ENCODE peak calls at places on chromosomes 11 and 22, in six cellular contexts. E is HFFc6, F is DMS 273 treated with DMSO at 0.1 percent for 48 hours, H is NCI-H1417 treated with DMSO at 0.1 percent for 48 hours, M is HTR-8/SVneo, B is NCI-H345. I is an unnamed sample.

GRCh38 chr11:23755076-23755475 is 741.8 kb upstream of the LUZP2 start:
- DNase-seq in E (no peak), F (no peak), H (no peak), M (no peak), B (no peak), I (no peak)

GRCh38 chr11:106691807-106692365 is 326.4 kb downstream of the GUCY1A2 start:
- DNase-seq in E (no peak), F (no peak), H (no peak), M (no peak), B (no peak), I (no peak)

GRCh38 chr11:76560219-76560618 is 110.3 kb downstream of the LRRC32 start:
- DNase-seq in E (peak), F (no peak), H (no peak), M (no peak), B (no peak), I (no peak)

GRCh38 chr11:47538741-47539575 is 14.0 kb downstream of the CELF1 start:
- DNase-seq in E (no peak), F (no peak), H (no peak), M (no peak), B (peak), I (peak)

GRCh38 chr11:132095230-132096165 is 725.1 kb downstream of the NTM start:
- DNase-seq in E (no peak), F (no peak), H (no peak), M (no peak), B (no peak), I (no peak)

GRCh38 chr11:100830295-100830694 is 143.2 kb downstream of the ARHGAP42 start:
- DNase-seq in E (no peak), F (peak), H (no peak), M (no peak), B (peak), I (no peak)

GRCh38 chr22:48192920-48193319 is 1430.5 kb downstream of the TBC1D22A start:
- DNase-seq in E (no peak), F (no peak), H (no peak), M (no peak), B (no peak), I (peak)

GRCh38 chr11:44611687-44612437 is 46.4 kb downstream of the CD82 start:
- DNase-seq in E (no peak), F (no peak), H (no peak), M (no peak), B (no peak), I (no peak)

GRCh38 chr22:38129021-38129420 is 18.5 kb upstream of the BAIAP2L2 start:
- DNase-seq in E (no peak), F (no peak), H (no peak), M (no peak), B (no peak), I (no peak)

GRCh38 chr11:76162336-76163288 is 43.7 kb downstream of the WNT11 start:
- DNase-seq in E (no peak), F (no peak), H (no peak), M (no peak), B (peak), I (no peak)

I was measured in DMS153.